ENCODE peak calls at places on chromosomes 11 and 22, in seven cellular contexts. One of them, this sample, is unnamed.

GRCh38 chr22:27918351-27919221 is 470 bp downstream of the PITPNB start:
- DNase-seq in IMR-90: peak
- DNase-seq in AG04450: no peak
- DNase-seq in thyroid gland: peak
- DNase-seq in uterus: peak
- DNase-seq in cardiac muscle cell: peak
- DNase-seq in brain microvascular endothelial cell: peak
- DNase-seq in this sample: peak

GRCh38 chr11:43895601-43896000 is 15.0 kb downstream of the ALKBH3 start:
- DNase-seq in IMR-90: no peak
- DNase-seq in AG04450: no peak
- DNase-seq in thyroid gland: no peak
- DNase-seq in uterus: no peak
- DNase-seq in cardiac muscle cell: no peak
- DNase-seq in brain microvascular endothelial cell: no peak
- DNase-seq in this sample: no peak

GRCh38 chr11:35404397-35404775 is 15.0 kb downstream of the SLC1A2 start:
- DNase-seq in IMR-90: peak
- DNase-seq in AG04450: no peak
- DNase-seq in thyroid gland: peak
- DNase-seq in uterus: no peak
- DNase-seq in cardiac muscle cell: peak
- DNase-seq in brain microvascular endothelial cell: no peak
- DNase-seq in this sample: no peak

GRCh38 chr22:20972014-20972797 is 5.2 kb downstream of the AIFM3 start:
- DNase-seq in IMR-90: no peak
- DNase-seq in AG04450: no peak
- DNase-seq in thyroid gland: no peak
- DNase-seq in uterus: no peak
- DNase-seq in cardiac muscle cell: no peak
- DNase-seq in brain microvascular endothelial cell: peak
- DNase-seq in this sample: no peak

GRCh38 chr11:1193326-1194230 is 29.3 kb upstream of the MUC5B start:
- DNase-seq in IMR-90: no peak
- DNase-seq in AG04450: no peak
- DNase-seq in thyroid gland: no peak
- DNase-seq in uterus: no peak
- DNase-seq in cardiac muscle cell: no peak
- DNase-seq in brain microvascular endothelial cell: no peak
- DNase-seq in this sample: no peak

GRCh38 chr11:36763187-36763586 is 165.2 kb upstream of the RAG2 start:
- DNase-seq in IMR-90: no peak
- DNase-seq in AG04450: no peak
- DNase-seq in thyroid gland: peak
- DNase-seq in uterus: no peak
- DNase-seq in cardiac muscle cell: peak
- DNase-seq in brain microvascular endothelial cell: no peak
- DNase-seq in this sample: no peak

GRCh38 chr22:35115515-35115914 is 49.6 kb downstream of the ISX start:
- DNase-seq in IMR-90: no peak
- DNase-seq in AG04450: no peak
- DNase-seq in thyroid gland: no peak
- DNase-seq in uterus: no peak
- DNase-seq in cardiac muscle cell: no peak
- DNase-seq in brain microvascular endothelial cell: no peak
- DNase-seq in this sample: no peak

GRCh38 chr11:16543642-16544041 is 187.3 kb upstream of the SOX6 start:
- DNase-seq in IMR-90: no peak
- DNase-seq in AG04450: no peak
- DNase-seq in thyroid gland: no peak
- DNase-seq in uterus: no peak
- DNase-seq in cardiac muscle cell: no peak
- DNase-seq in brain microvascular endothelial cell: no peak
- DNase-seq in this sample: no peak

GRCh38 chr22:28332410-28332809 is 347.2 kb downstream of the TTC28 start:
- DNase-seq in IMR-90: peak
- DNase-seq in AG04450: no peak
- DNase-seq in thyroid gland: no peak
- DNase-seq in uterus: no peak
- DNase-seq in cardiac muscle cell: no peak
- DNase-seq in brain microvascular endothelial cell: no peak
- DNase-seq in this sample: no peak

GRCh38 chr11:124761301-124762021 is 629 bp downstream of the ESAM start:
- DNase-seq in IMR-90: no peak
- DNase-seq in AG04450: no peak
- DNase-seq in thyroid gland: peak
- DNase-seq in uterus: no peak
- DNase-seq in cardiac muscle cell: no peak
- DNase-seq in brain microvascular endothelial cell: no peak
- DNase-seq in this sample: no peak

GRCh38 chr22:29710922-29711593 is 8.7 kb upstream of the CABP7 start:
- DNase-seq in IMR-90: no peak
- DNase-seq in AG04450: no peak
- DNase-seq in thyroid gland: no peak
- DNase-seq in uterus: no peak
- DNase-seq in cardiac muscle cell: no peak
- DNase-seq in brain microvascular endothelial cell: no peak
- DNase-seq in this sample: no peak

GRCh38 chr11:68806931-68807844 is 34.5 kb downstream of the CPT1A start:
- DNase-seq in IMR-90: peak
- DNase-seq in AG04450: peak
- DNase-seq in thyroid gland: no peak
- DNase-seq in uterus: no peak
- DNase-seq in cardiac muscle cell: no peak
- DNase-seq in brain microvascular endothelial cell: peak
- DNase-seq in this sample: peak

GRCh38 chr11:134438533-134438932 is 26.5 kb upstream of the B3GAT1 start:
- DNase-seq in IMR-90: no peak
- DNase-seq in AG04450: no peak
- DNase-seq in thyroid gland: no peak
- DNase-seq in uterus: no peak
- DNase-seq in cardiac muscle cell: no peak
- DNase-seq in brain microvascular endothelial cell: no peak
- DNase-seq in this sample: no peak

GRCh38 chr11:2382927-2383822 is 6.1 kb downstream of the CD81 start:
- DNase-seq in IMR-90: peak
- DNase-seq in AG04450: no peak
- DNase-seq in thyroid gland: no peak
- DNase-seq in uterus: peak
- DNase-seq in cardiac muscle cell: peak
- DNase-seq in brain microvascular endothelial cell: no peak
- DNase-seq in this sample: no peak
- H3K27ac ChIP-seq in IMR-90: peak
- H3K27ac ChIP-seq in AG04450: peak
- H3K27ac ChIP-seq in thyroid gland: peak
- H3K27ac ChIP-seq in uterus: peak
- H3K27ac ChIP-seq in cardiac muscle cell: peak
- H3K27ac ChIP-seq in brain microvascular endothelial cell: no peak
- H3K27ac ChIP-seq in this sample: peak

DNA sequence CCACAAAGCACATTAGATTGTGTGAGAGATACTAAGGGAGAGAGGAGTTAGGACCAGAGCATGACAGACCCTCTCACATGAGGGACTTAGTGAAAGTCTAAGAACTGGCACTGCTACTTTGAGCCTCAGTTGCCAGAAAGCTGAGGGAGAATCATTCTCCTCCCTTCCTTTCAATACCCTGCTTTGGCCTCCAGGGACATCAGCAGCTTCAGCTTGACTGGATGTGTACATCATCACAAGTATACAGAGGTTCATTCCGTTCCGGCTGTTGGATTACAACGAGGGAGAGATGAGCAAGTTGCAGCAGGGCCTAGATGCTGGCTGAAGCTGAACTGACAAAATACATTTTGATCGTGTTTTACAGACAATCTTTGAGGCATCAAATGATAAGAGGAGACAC is 15.7 kb upstream of the ANO5 start:
- DNase-seq in IMR-90: no peak
- DNase-seq in AG04450: no peak
- DNase-seq in thyroid gland: no peak
- DNase-seq in uterus: no peak
- DNase-seq in cardiac muscle cell: no peak
- DNase-seq in brain microvascular endothelial cell: no peak
- DNase-seq in this sample: no peak
- TF ChIP-seq CTCF in IMR-90: no peak
- TF ChIP-seq CTCF in AG04450: no peak
- TF ChIP-seq CTCF in thyroid gland: no peak
- TF ChIP-seq CTCF in uterus: no peak
- TF ChIP-seq CTCF in cardiac muscle cell: no peak
- TF ChIP-seq CTCF in brain microvascular endothelial cell: no peak
- TF ChIP-seq CTCF in this sample: no peak

GRCh38 chr11:30295178-30295885 is 27.6 kb upstream of the ARL14EP start:
- DNase-seq in IMR-90: no peak
- DNase-seq in AG04450: no peak
- DNase-seq in thyroid gland: no peak
- DNase-seq in uterus: no peak
- DNase-seq in cardiac muscle cell: no peak
- DNase-seq in brain microvascular endothelial cell: no peak
- DNase-seq in this sample: no peak

GRCh38 chr11:30291331-30291730 is 31.6 kb upstream of the ARL14EP start:
- DNase-seq in IMR-90: no peak
- DNase-seq in AG04450: no peak
- DNase-seq in thyroid gland: no peak
- DNase-seq in uterus: no peak
- DNase-seq in cardiac muscle cell: no peak
- DNase-seq in brain microvascular endothelial cell: no peak
- DNase-seq in this sample: no peak

DNA sequence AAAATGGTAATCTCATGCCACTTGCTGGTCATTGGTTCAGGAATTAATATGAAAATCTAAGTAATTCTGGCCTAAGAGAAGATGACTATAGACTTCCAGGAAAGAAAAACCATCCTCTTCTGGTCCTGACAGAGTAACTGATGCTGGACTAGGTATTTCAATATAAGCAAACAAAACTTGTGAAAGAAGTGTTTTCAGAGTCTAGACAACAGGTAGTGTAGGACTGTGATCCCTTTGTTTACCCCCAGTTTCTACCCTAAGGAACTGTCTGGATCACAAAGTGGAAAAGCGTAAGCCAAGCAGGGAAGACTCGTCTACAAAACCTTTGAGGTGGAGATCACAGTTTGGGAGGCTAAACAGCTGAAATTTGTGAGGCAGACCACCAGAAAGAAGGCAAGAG is 30.4 kb upstream of the ARL14EP start:
- DNase-seq in IMR-90: no peak
- DNase-seq in AG04450: no peak
- DNase-seq in thyroid gland: no peak
- DNase-seq in uterus: no peak
- DNase-seq in cardiac muscle cell: no peak
- DNase-seq in brain microvascular endothelial cell: no peak
- DNase-seq in this sample: no peak
- H3K27ac ChIP-seq in IMR-90: no peak
- H3K27ac ChIP-seq in AG04450: no peak
- H3K27ac ChIP-seq in thyroid gland: no peak
- H3K27ac ChIP-seq in uterus: no peak
- H3K27ac ChIP-seq in cardiac muscle cell: no peak
- H3K27ac ChIP-seq in brain microvascular endothelial cell: no peak
- H3K27ac ChIP-seq in this sample: no peak

DNA sequence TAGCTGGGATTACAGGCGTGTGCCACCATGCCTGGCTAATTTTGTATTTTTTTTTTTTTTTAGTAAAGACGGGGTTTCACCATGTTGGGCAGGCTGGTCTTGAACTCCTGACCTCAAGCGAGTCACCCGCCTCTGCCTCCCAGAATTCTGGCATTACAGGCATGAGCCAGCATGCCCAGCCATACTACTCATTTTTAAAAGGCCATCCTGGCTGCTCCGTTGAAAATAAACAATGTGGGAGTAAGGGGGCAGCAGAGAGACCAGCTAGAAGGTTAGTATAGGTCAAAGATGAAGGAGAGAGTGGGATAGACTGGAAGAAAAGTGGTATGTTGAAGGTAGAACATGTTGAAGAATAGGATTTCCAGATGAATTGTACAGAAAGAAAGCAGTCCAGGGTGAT is 17.6 kb upstream of the LIN7C start:
- DNase-seq in IMR-90: peak
- DNase-seq in AG04450: no peak
- DNase-seq in thyroid gland: no peak
- DNase-seq in uterus: no peak
- DNase-seq in cardiac muscle cell: peak
- DNase-seq in brain microvascular endothelial cell: peak
- DNase-seq in this sample: peak
- TF ChIP-seq CTCF in IMR-90: peak
- TF ChIP-seq CTCF in AG04450: peak
- TF ChIP-seq CTCF in thyroid gland: no peak
- TF ChIP-seq CTCF in uterus: no peak
- TF ChIP-seq CTCF in cardiac muscle cell: peak
- TF ChIP-seq CTCF in brain microvascular endothelial cell: peak
- TF ChIP-seq CTCF in this sample: no peak

DNA sequence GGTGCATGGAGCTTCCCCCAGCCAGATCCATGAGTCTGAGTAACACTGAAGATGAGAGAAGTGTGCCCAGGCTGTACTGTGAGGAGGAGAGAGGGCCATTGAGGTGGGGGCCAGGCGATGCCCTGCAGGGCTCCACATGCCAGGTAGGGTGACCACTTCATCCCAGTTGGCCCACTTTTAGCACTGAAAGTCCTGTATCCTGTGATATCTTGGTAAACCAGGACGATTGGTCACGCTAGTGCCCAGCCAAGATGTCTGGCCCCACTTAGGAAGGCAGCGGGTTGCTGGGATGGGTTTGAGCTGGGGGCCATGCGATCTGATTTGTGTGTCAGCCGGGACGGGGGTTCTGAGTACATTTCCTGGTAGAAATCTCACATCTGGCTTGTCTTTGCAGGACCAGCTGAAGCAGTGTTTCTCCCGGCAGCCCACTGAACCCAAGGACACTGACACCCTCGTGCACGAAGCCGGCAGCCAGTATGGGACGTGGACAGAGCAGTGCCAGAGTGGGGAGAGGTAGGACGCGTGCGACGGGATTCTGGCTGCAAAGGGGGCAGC is 29.2 kb upstream of the CRYBB3 start:
- DNase-seq in IMR-90: no peak
- DNase-seq in AG04450: no peak
- DNase-seq in thyroid gland: peak
- DNase-seq in uterus: no peak
- DNase-seq in cardiac muscle cell: no peak
- DNase-seq in brain microvascular endothelial cell: no peak
- DNase-seq in this sample: no peak
- H3K27ac ChIP-seq in IMR-90: no peak
- H3K27ac ChIP-seq in AG04450: no peak
- H3K27ac ChIP-seq in thyroid gland: no peak
- H3K27ac ChIP-seq in uterus: no peak
- H3K27ac ChIP-seq in cardiac muscle cell: no peak
- H3K27ac ChIP-seq in brain microvascular endothelial cell: no peak
- H3K27ac ChIP-seq in this sample: peak

This sample was measured in RWPE1.